ENCODE peak calls at places on chromosomes 6 and 20, in six cellular contexts. W, S, Z, N, R and T are unnamed samples.

GRCh38 chr6:31396422-31397152 is 6.8 kb upstream of the MICA start:
- DNase-seq in R (peak), Z (peak), W (peak), S (peak), N (peak), T (peak)

GRCh38 chr6:5855787-5856186 is 150.9 kb downstream of the NRN1 start:
- DNase-seq in N (no peak), W (no peak), S (no peak), R (no peak), Z (no peak), T (no peak)

GRCh38 chr6:42394151-42394550 is 57.6 kb downstream of the TRERF1 start:
- DNase-seq in N (no peak), Z (no peak), W (no peak), S (no peak), R (peak), T (no peak)

GRCh38 chr6:91667596-91667995 is 1080.7 kb upstream of the MAP3K7 start:
- DNase-seq in Z (no peak), N (no peak), W (no peak), R (no peak), S (no peak), T (no peak)

GRCh38 chr6:170144952-170145587 is 145.8 kb downstream of the DLL1 start:
- DNase-seq in S (no peak), N (no peak), R (peak), W (no peak), Z (no peak), T (no peak)

GRCh38 chr20:2246081-2246491 is 49.7 kb upstream of the TGM3 start:
- DNase-seq in Z (no peak), R (no peak), N (no peak), S (no peak), W (no peak), T (no peak)

GRCh38 chr6:51531623-51532022 is 555.8 kb downstream of the PKHD1 start:
- DNase-seq in W (no peak), S (no peak), R (no peak), N (no peak), Z (no peak), T (peak)

GRCh38 chr20:9518776-9519175 is 4.4 kb downstream of the LAMP5 start:
- DNase-seq in N (no peak), Z (no peak), R (no peak), S (no peak), W (no peak), T (no peak)

GRCh38 chr6:114362957-114363356 is 20.1 kb upstream of the HS3ST5 start:
- DNase-seq in Z (no peak), S (no peak), N (no peak), W (no peak), R (no peak), T (no peak)

GRCh38 chr6:57221936-57222683 is at the start of gene RAB23:
- DNase-seq in Z (peak), S (peak), N (peak), R (peak), W (peak), T (peak)

GRCh38 chr6:126030045-126030444 is 43.7 kb downstream of the TRMT11 start:
- DNase-seq in S (no peak), R (no peak), N (no peak), W (no peak), Z (no peak), T (no peak)

GRCh38 chr20:63594043-63594561 is 20.1 kb upstream of the HELZ2 start:
- DNase-seq in N (no peak), S (no peak), W (peak), Z (no peak), R (no peak), T (no peak)

GRCh38 chr20:32976746-32977145 is 27.5 kb downstream of the SUN5 start:
- DNase-seq in Z (no peak), W (no peak), R (peak), N (no peak), S (no peak), T (peak)

DNA sequence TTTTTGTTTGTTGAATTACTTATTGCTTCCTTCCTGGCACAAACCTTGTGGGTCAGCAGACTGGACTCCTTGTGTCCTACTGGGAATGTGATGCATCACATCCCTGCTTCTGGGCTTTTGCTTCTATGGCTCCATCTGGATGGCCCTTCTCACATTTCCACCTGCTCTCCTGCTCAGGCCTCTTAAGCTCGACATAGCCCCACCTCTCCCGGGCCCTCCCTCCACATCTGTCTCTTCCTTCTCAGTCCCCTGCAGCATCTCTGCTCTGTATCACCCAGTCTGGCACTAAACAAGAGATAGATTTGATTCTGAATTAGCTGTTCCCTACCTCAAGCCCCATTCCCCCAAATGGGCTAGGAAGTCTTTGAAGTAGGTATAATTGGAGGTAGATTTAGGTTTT is 356.8 kb downstream of the DHX35 start:
- DNase-seq in Z (no peak), N (no peak), R (no peak), W (no peak), S (no peak), T (no peak)
- TF ChIP-seq CTCF in Z (no peak), N (no peak), R (no peak), W (no peak), S (no peak), T (no peak)

DNA sequence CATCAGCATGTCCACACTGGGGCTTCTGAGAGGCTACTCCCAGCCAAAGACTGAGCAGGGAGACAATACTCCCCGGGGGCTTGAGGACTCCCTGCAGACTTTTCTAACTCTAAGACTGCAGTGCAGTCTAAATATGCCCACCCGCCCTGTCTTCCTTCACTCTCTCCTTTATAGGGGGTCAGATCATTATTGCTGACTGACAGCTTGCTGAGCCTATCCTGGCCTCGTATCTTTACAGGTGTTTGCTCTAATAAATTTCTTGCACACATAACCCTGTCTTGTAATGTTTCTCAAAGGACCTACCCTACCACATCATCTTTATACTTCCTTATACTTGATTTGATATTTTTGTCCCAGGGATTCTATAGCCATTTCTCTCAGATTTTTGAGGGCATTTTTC is 39.4 kb upstream of the MOCS1 start:
- DNase-seq in R (no peak), N (no peak), Z (no peak), S (no peak), W (no peak), T (no peak)
- H3K4me3 ChIP-seq in R (no peak), N (no peak), Z (no peak), S (no peak), W (no peak), T (no peak)

DNA sequence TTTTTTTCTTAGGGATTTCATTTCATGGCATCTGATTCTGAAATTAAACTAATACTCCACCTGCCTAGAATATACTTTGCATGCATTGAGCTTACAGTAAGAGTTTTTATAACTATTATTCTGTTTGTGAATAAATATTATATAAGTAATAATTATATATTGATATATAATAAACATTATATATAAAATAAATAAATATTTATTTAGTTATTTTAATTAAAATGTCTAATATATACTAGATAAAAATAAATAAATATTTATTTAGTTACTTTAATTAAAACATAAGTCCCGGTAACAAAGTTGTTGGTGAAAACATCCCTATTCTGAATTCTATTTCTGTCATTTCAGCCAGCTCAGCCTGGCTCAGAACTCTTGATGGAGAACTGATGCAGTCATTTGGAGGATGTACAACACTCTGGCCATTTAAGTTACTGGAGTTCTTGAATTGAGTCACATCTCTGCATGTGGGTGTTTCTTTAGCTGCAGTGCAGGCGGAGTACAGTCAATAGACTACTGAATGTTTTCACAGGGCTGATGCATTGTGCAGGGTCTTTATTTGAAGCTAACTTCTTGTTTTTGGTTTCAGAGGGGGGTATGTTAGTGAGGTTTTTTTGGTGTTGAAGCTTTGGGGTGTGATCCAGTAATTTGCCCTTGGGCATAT is 508.9 kb upstream of the ADGRB3 start:
- DNase-seq in Z (no peak), W (peak), R (no peak), N (no peak), S (no peak), T (no peak)
- TF ChIP-seq CTCF in Z (no peak), W (no peak), R (no peak), N (no peak), S (no peak), T (no peak)

DNA sequence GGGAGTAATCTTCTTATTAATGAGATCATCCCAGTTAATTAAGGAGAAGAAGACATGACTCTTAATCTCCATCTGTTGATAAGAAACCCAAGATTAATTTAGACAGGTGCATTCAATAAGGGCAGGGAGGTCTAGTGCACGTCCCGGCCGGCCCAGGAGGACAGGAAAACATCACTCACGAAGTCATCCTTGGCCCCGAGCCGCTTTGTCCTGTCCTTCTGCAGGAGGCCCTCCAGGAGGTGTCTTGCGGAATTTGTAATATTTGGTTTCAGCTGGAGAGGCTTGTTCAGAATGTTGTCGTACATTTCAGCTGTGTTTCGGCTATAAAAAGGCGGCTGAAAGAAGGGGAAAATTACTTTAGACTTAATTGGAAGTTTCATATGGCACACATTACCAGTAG is 118.4 kb upstream of the SLC2A12 start:
- DNase-seq in W (peak), N (no peak), S (no peak), R (no peak), Z (peak), T (no peak)
- H3K4me3 ChIP-seq in W (peak), N (peak), S (peak), R (no peak), Z (peak), T (no peak)

DNA sequence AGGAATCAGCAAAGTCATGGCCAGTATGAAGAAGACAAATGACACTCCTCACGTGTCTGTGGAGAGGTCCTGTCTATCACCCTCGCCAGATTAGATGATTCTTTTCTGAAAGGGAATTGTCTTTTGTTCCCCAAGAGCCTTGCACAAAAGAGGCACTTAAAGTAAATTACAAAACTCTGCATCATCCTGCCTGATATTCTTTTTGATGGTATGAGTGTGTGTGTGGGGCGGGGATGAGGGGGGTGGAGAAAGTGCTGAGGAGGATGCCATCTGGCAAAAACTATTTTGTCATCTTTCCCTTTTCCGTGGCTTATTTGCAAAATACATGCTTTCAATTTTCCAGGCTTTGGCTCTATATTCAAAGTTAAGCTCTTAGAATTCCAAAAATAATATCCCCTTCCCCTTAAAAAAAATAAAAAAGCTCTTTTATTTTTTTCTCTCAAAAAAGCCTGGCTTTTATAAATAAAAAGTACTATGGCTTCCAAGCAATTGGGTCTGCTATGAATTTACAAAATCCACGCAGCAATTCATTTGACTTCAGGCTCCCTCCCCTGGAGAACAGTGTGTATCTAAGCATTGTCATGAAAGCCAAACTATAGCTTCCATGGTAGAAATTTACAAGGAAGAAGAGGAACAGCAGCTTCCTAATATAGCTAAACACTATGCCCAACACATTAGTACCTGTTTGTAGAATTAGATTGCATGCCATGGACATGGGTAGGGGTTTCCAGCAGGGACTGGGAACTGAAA is 185.1 kb upstream of the ARG1 start:
- DNase-seq in S (no peak), W (peak), R (no peak), N (no peak), Z (no peak), T (no peak)
- TF ChIP-seq CTCF in S (no peak), W (no peak), R (no peak), N (no peak), Z (no peak), T (no peak)

GRCh38 chr6:152246554-152247337 is 390.4 kb downstream of the SYNE1 start:
- DNase-seq in N (no peak), R (no peak), Z (no peak), S (no peak), W (peak), T (no peak)
- H3K4me3 ChIP-seq in N (no peak), R (no peak), Z (no peak), S (no peak), W (no peak), T (no peak)